ENCODE peak calls at places on chromosomes 3 and 15, in seven cellular contexts. M is A549, F is NCI-H524 treated with DMSO at 0.1 percent for 48 hours, O is H1, R is HuH-7.5, T is fibroblast of lung, B is NCI-H2081. E is an unnamed sample.

GRCh38 chr3:52041118-52041847 is 15.1 kb downstream of the DUSP7 start:
- DNase-seq in B (no peak), F (no peak), O (no peak), R (no peak), T (no peak), M (no peak), E (no peak)

GRCh38 chr3:194320744-194321243 is 30.3 kb downstream of the CPN2 start:
- DNase-seq in M (no peak), B (no peak), O (no peak), T (no peak), R (peak; percentile 90), F (no peak), E (no peak)

GRCh38 chr15:101131489-101132389 is 120.1 kb downstream of the CHSY1 start:
- DNase-seq in B (no peak), M (no peak), T (no peak), R (peak; percentile 73), O (no peak), F (no peak), E (no peak)

GRCh38 chr3:72008226-72008996 is 223.5 kb upstream of the PROK2 start:
- DNase-seq in F (no peak), R (no peak), T (peak; percentile 32), B (no peak), M (no peak), O (no peak), E (no peak)

GRCh38 chr15:76752549-76752948 is 152.6 kb downstream of the SCAPER start:
- DNase-seq in T (no peak), M (no peak), O (no peak), B (no peak), F (no peak), R (no peak), E (no peak)

GRCh38 chr15:68578960-68579935 is at the start of gene CORO2B:
- DNase-seq in O (no peak), T (peak; percentile 63), R (no peak), M (peak; percentile 50), B (peak; percentile 58), F (peak; percentile 61), E (peak; percentile 69)

GRCh38 chr3:193902557-193903256 is 233.2 kb upstream of the HES1 start:
- DNase-seq in F (no peak), B (peak; percentile 68), M (no peak), T (no peak), R (no peak), O (no peak), E (no peak)

GRCh38 chr3:1987983-1988382 is 110.7 kb upstream of the CNTN4 start:
- DNase-seq in B (no peak), O (no peak), R (no peak), T (peak; percentile 2), F (no peak), M (no peak), E (no peak)

GRCh38 chr15:73375012-73375411 is 6.3 kb upstream of the HCN4 start:
- DNase-seq in M (no peak), B (no peak), F (no peak), O (no peak), T (no peak), R (no peak), E (no peak)

GRCh38 chr3:99246010-99246654 is 344.6 kb upstream of the DCBLD2 start:
- DNase-seq in T (peak; percentile 60), O (no peak), B (no peak), M (no peak), R (no peak), F (no peak), E (no peak)

GRCh38 chr3:169085827-169086226 is 577.7 kb downstream of the MECOM start:
- DNase-seq in M (no peak), T (peak; percentile 97), O (no peak), B (no peak), F (no peak), R (no peak), E (no peak)

GRCh38 chr3:95595416-95596075 is 1218.8 kb upstream of the EPHA6 start:
- DNase-seq in O (no peak), B (no peak), T (no peak), R (no peak), M (no peak), F (no peak), E (no peak)

GRCh38 chr15:33621156-33621555 is 310.4 kb downstream of the RYR3 start:
- DNase-seq in B (no peak), T (no peak), R (no peak), O (no peak), F (no peak), M (no peak), E (no peak)

GRCh38 chr3:18531662-18532061 is 106.5 kb upstream of the SATB1 start:
- DNase-seq in M (no peak), B (no peak), T (no peak), O (no peak), F (no peak), R (no peak), E (no peak)

GRCh38 chr3:183493296-183494045 is 62.0 kb downstream of the KLHL6 start:
- DNase-seq in M (no peak), R (no peak), T (no peak), F (no peak), B (no peak), O (no peak), E (no peak)

E was measured in NCI-H446.